ENCODE peak calls at places on chromosome 3, in six cellular contexts. One of them, this sample, is unnamed.

GRCh38 chr3:13715167-13715954 is 164.5 kb downstream of the WNT7A start:
- DNase-seq in H4: peak; percentile 2
- DNase-seq in GM12865: no peak
- DNase-seq in cerebellar cortex: no peak
- DNase-seq in posterior vena cava: peak; percentile 51
- DNase-seq in A549: no peak
- DNase-seq in this sample: peak; percentile 43

GRCh38 chr3:58521917-58522680 is 14.9 kb downstream of the ACOX2 start:
- DNase-seq in GM12865: no peak
- DNase-seq in H4: no peak
- DNase-seq in posterior vena cava: no peak
- DNase-seq in A549: no peak
- DNase-seq in cerebellar cortex: peak; percentile 97
- DNase-seq in this sample: no peak

GRCh38 chr3:126270145-126270811 is 86.9 kb downstream of the KLF15 start:
- DNase-seq in cerebellar cortex: no peak
- DNase-seq in GM12865: no peak
- DNase-seq in H4: no peak
- DNase-seq in A549: no peak
- DNase-seq in posterior vena cava: no peak
- DNase-seq in this sample: peak; percentile 79

GRCh38 chr3:106435899-106436453 is 567.2 kb upstream of the CBLB start:
- DNase-seq in posterior vena cava: no peak
- DNase-seq in GM12865: no peak
- DNase-seq in cerebellar cortex: no peak
- DNase-seq in A549: no peak
- DNase-seq in H4: no peak
- DNase-seq in this sample: no peak

GRCh38 chr3:78880588-78881461 is 887.0 kb downstream of the ROBO1 start:
- DNase-seq in cerebellar cortex: peak; percentile 79
- DNase-seq in H4: no peak
- DNase-seq in posterior vena cava: no peak
- DNase-seq in A549: no peak
- DNase-seq in GM12865: no peak
- DNase-seq in this sample: no peak

GRCh38 chr3:58051196-58051595 is 43.0 kb downstream of the FLNB start:
- DNase-seq in posterior vena cava: no peak
- DNase-seq in GM12865: no peak
- DNase-seq in A549: peak; percentile 65
- DNase-seq in cerebellar cortex: no peak
- DNase-seq in H4: peak; percentile 89
- DNase-seq in this sample: no peak

GRCh38 chr3:146421814-146422748 is 47.3 kb downstream of the PLSCR2 start:
- DNase-seq in posterior vena cava: no peak
- DNase-seq in H4: no peak
- DNase-seq in GM12865: no peak
- DNase-seq in cerebellar cortex: no peak
- DNase-seq in A549: peak; percentile 68
- DNase-seq in this sample: no peak

GRCh38 chr3:124532071-124532470 is 198.2 kb upstream of the UMPS start:
- DNase-seq in cerebellar cortex: no peak
- DNase-seq in GM12865: no peak
- DNase-seq in H4: peak; percentile 34
- DNase-seq in posterior vena cava: no peak
- DNase-seq in A549: no peak
- DNase-seq in this sample: no peak

GRCh38 chr3:17195192-17195611 is 310.4 kb downstream of the PLCL2 start:
- DNase-seq in cerebellar cortex: peak; percentile 71
- DNase-seq in GM12865: peak; percentile 90
- DNase-seq in A549: no peak
- DNase-seq in H4: peak; percentile 25
- DNase-seq in posterior vena cava: no peak
- DNase-seq in this sample: no peak

GRCh38 chr3:154615451-154615850 is 185.5 kb upstream of the GPR149 start:
- DNase-seq in GM12865: no peak
- DNase-seq in A549: no peak
- DNase-seq in H4: no peak
- DNase-seq in posterior vena cava: no peak
- DNase-seq in cerebellar cortex: no peak
- DNase-seq in this sample: no peak

GRCh38 chr3:12590096-12590495 is 33.2 kb downstream of the MKRN2 start:
- DNase-seq in A549: no peak
- DNase-seq in H4: no peak
- DNase-seq in cerebellar cortex: no peak
- DNase-seq in posterior vena cava: no peak
- DNase-seq in GM12865: no peak
- DNase-seq in this sample: no peak

This sample was measured in cardiac septum.